ENCODE peak calls at places on chromosomes 12 and 14, in ten cellular contexts. D, K, Q, I, L, G, N, Z, U and F are unnamed samples.

GRCh38 chr14:71206766-71207371 is 299.6 kb downstream of the PCNX1 start:
- DNase-seq in K (no peak), I (no peak), U (no peak), D (no peak), N (peak), Q (peak), L (peak), G (no peak), Z (no peak), F (no peak)

GRCh38 chr14:79093542-79093941 is 923.4 kb downstream of the NRXN3 start:
- DNase-seq in Z (no peak), K (no peak), N (no peak), D (no peak), G (no peak), U (no peak), Q (no peak), I (no peak), L (no peak), F (no peak)

GRCh38 chr14:95136631-95137030 is 20.7 kb downstream of the DICER1 start:
- DNase-seq in Q (no peak), L (no peak), K (no peak), N (no peak), I (no peak), Z (no peak), G (no peak), U (no peak), D (no peak), F (no peak)

GRCh38 chr12:66269757-66270383 is 32.4 kb upstream of the HELB start:
- DNase-seq in N (peak), K (no peak), Q (peak), I (no peak), L (peak), Z (no peak), D (no peak), G (peak), U (peak), F (no peak)

GRCh38 chr12:1680804-1681492 is 9.9 kb upstream of the ADIPOR2 start:
- DNase-seq in L (peak), Q (no peak), U (no peak), N (no peak), K (no peak), G (no peak), D (peak), I (no peak), Z (no peak), F (no peak)

GRCh38 chr14:75811862-75812505 is 150.9 kb downstream of the TTLL5 start:
- DNase-seq in K (peak), Z (no peak), G (no peak), U (no peak), I (no peak), N (no peak), L (no peak), D (no peak), Q (no peak), F (no peak)

GRCh38 chr14:94631050-94631449 is 18.9 kb downstream of the SERPINA3 start:
- DNase-seq in G (no peak), K (no peak), N (no peak), Z (no peak), U (no peak), L (no peak), I (no peak), D (no peak), Q (no peak), F (no peak)

GRCh38 chr14:60657609-60657983 is 8.3 kb upstream of the SIX1 start:
- DNase-seq in G (peak), N (no peak), U (no peak), D (no peak), Z (no peak), K (no peak), L (no peak), Q (no peak), I (no peak), F (no peak)

GRCh38 chr12:19222566-19222965 is 93.0 kb downstream of the PLEKHA5 start:
- DNase-seq in G (no peak), U (no peak), D (no peak), L (no peak), Q (no peak), N (peak), K (no peak), Z (no peak), I (no peak), F (no peak)

GRCh38 chr14:35829449-35829848 is 3.3 kb downstream of the BRMS1L start:
- DNase-seq in I (no peak), K (no peak), L (peak), N (no peak), U (no peak), D (no peak), G (no peak), Q (peak), Z (no peak), F (no peak)

GRCh38 chr12:15815730-15816129 is 26.5 kb upstream of the EPS8 start:
- DNase-seq in U (no peak), I (no peak), G (no peak), L (no peak), Q (no peak), D (no peak), Z (no peak), N (no peak), K (no peak), F (no peak)

GRCh38 chr14:60926002-60926401 is 54.9 kb downstream of the TRMT5 start:
- DNase-seq in U (no peak), Z (no peak), G (no peak), Q (no peak), D (no peak), N (no peak), L (no peak), I (no peak), K (no peak), F (no peak)

GRCh38 chr12:42921741-42922511 is 332.4 kb upstream of the PRICKLE1 start:
- DNase-seq in I (no peak), K (no peak), L (peak), D (no peak), G (no peak), U (no peak), N (peak), Z (no peak), Q (no peak), F (no peak)

GRCh38 chr14:23559010-23559920 is 3.2 kb downstream of the THTPA start:
- DNase-seq in L (no peak), Q (no peak), G (peak), U (peak), N (no peak), Z (peak), D (peak), I (peak), K (no peak), F (peak)

GRCh38 chr14:69360438-69361108 is 37.5 kb downstream of the ERH start:
- DNase-seq in Z (no peak), N (no peak), D (no peak), G (no peak), L (no peak), Q (no peak), U (no peak), I (no peak), K (peak), F (no peak)

GRCh38 chr14:51834218-51834617 is 26.2 kb upstream of the GNG2 start:
- DNase-seq in U (no peak), N (no peak), L (no peak), G (no peak), Z (no peak), K (no peak), Q (no peak), D (no peak), I (no peak), F (no peak)

GRCh38 chr12:75579552-75579951 is 68.1 kb upstream of the KRR1 start:
- DNase-seq in G (no peak), N (no peak), K (peak), D (no peak), Z (no peak), L (no peak), Q (no peak), U (no peak), I (no peak), F (peak)

GRCh38 chr12:23803547-23803946 is 145.9 kb downstream of the SOX5 start:
- DNase-seq in Z (no peak), K (no peak), U (no peak), D (no peak), Q (no peak), G (no peak), I (no peak), N (peak), L (no peak), F (no peak)

GRCh38 chr14:104443391-104444158 is 136.0 kb upstream of the C14orf180 start:
- DNase-seq in U (no peak), G (peak), I (no peak), N (no peak), K (no peak), L (peak), D (peak), Z (no peak), Q (no peak), F (no peak)

GRCh38 chr12:32455607-32456063 is 56.3 kb downstream of the FGD4 start:
- DNase-seq in Z (no peak), U (peak), Q (peak), G (no peak), K (no peak), N (peak), I (no peak), D (peak), L (peak), F (no peak)

GRCh38 chr12:66678640-66679268 is at the start of gene GRIP1:
- DNase-seq in K (no peak), D (no peak), N (no peak), U (no peak), L (peak), Z (no peak), Q (no peak), G (no peak), I (no peak), F (no peak)

GRCh38 chr12:40622246-40622838 is 69.9 kb upstream of the CNTN1 start:
- DNase-seq in L (peak), Z (no peak), U (peak), D (peak), G (peak), K (peak), N (peak), I (no peak), Q (peak), F (peak)

GRCh38 chr14:80958258-80958657 is 2.8 kb downstream of the TSHR start:
- DNase-seq in G (no peak), I (no peak), Q (no peak), D (no peak), Z (no peak), L (no peak), U (no peak), N (no peak), K (no peak), F (no peak)

GRCh38 chr12:1281683-1282366 is 290.8 kb downstream of the ERC1 start:
- DNase-seq in Q (peak), I (no peak), D (no peak), L (peak), N (no peak), Z (no peak), K (no peak), U (no peak), G (no peak), F (no peak)

GRCh38 chr14:37196604-37197420 is 925 bp upstream of the MIPOL1 start:
- DNase-seq in Z (no peak), G (no peak), I (no peak), Q (no peak), L (no peak), U (no peak), N (no peak), D (no peak), K (no peak), F (no peak)

GRCh38 chr12:120241561-120242274 is 23.8 kb downstream of the PXN start:
- DNase-seq in D (no peak), N (no peak), L (no peak), K (no peak), U (no peak), Q (no peak), I (no peak), Z (no peak), G (no peak), F (no peak)

GRCh38 chr14:85764809-85765208 is 234.9 kb downstream of the FLRT2 start:
- DNase-seq in Z (no peak), G (no peak), L (no peak), K (no peak), N (no peak), U (no peak), I (no peak), Q (peak), D (no peak), F (no peak)

GRCh38 chr12:110175201-110175600 is 51.0 kb downstream of the IFT81 start:
- DNase-seq in N (no peak), G (no peak), Z (no peak), L (no peak), I (no peak), Q (no peak), U (no peak), K (no peak), D (no peak), F (no peak)

GRCh38 chr12:100745378-100746071 is 49.1 kb upstream of the ANO4 start:
- DNase-seq in Z (no peak), Q (no peak), L (no peak), N (no peak), U (no peak), I (no peak), D (no peak), K (no peak), G (no peak), F (no peak)

GRCh38 chr12:53195516-53196420 is 11.3 kb downstream of the ITGB7 start:
- DNase-seq in N (peak), K (no peak), I (no peak), D (no peak), L (peak), Q (no peak), G (no peak), U (no peak), Z (no peak), F (no peak)

GRCh38 chr12:65189028-65189718 is 19.8 kb downstream of the LEMD3 start:
- DNase-seq in N (no peak), L (no peak), I (no peak), Z (no peak), Q (no peak), D (no peak), U (no peak), K (no peak), G (no peak), F (no peak)

GRCh38 chr12:98352218-98352811 is 163.1 kb upstream of the TMPO start:
- DNase-seq in K (no peak), Q (peak), G (no peak), D (no peak), I (no peak), Z (no peak), U (no peak), N (peak), L (peak), F (no peak)